ENCODE peak calls at places on chromosomes 1 and 21, in ten cellular contexts. G is omental fat pad, H is heart left ventricle, U is astrocyte, S is GM06990, R is nephron progenitor cell, X is PC-3, Y is foreskin fibroblast, I is GM12878, O is fibroblast of lung. V is an unnamed sample.

GRCh38 chr1:159429074-159429861 is 2.7 kb upstream of the OR10J4 start:
- DNase-seq in G (no peak), H (no peak), U (peak; percentile 96), S (no peak), R (no peak), X (peak; percentile 54), Y (no peak), I (no peak), O (peak; percentile 96), V (peak; percentile 89)

GRCh38 chr1:14071581-14071980 is 371.6 kb downstream of the PRDM2 start:
- DNase-seq in G (no peak), H (no peak), U (peak; percentile 21), S (no peak), R (no peak), X (peak; percentile 5), Y (no peak), I (no peak), O (peak; percentile 30), V (no peak)

GRCh38 chr1:157691285-157691920 is 9.2 kb downstream of the FCRL3 start:
- DNase-seq in G (no peak), H (no peak), U (no peak), S (no peak), R (peak; percentile 11), X (peak; percentile 62), Y (peak; percentile 1), I (no peak), O (peak; percentile 4), V (peak; percentile 58)

GRCh38 chr1:59261537-59261936 is 35.4 kb upstream of the FGGY start:
- DNase-seq in G (no peak), H (peak; percentile 44), U (no peak), S (no peak), R (no peak), X (no peak), Y (no peak), I (no peak), O (no peak), V (no peak)

GRCh38 chr1:205245096-205245495 is 17.4 kb downstream of the TMCC2 start:
- DNase-seq in G (no peak), H (no peak), U (no peak), S (no peak), R (no peak), X (no peak), Y (no peak), I (no peak), O (no peak), V (no peak)

GRCh38 chr1:9843576-9843945 is 19.8 kb upstream of the CLSTN1 start:
- DNase-seq in G (no peak), H (no peak), U (no peak), S (no peak), R (no peak), X (peak; percentile 92), Y (no peak), I (no peak), O (no peak), V (peak; percentile 85)

GRCh38 chr1:20590313-20590777 is 1.4 kb downstream of the CDA start:
- DNase-seq in G (no peak), H (peak; percentile 31), U (no peak), S (no peak), R (no peak), X (no peak), Y (peak; percentile 85), I (no peak), O (no peak), V (peak; percentile 68)

GRCh38 chr1:92749024-92749634 is 35.8 kb downstream of the EVI5 start:
- DNase-seq in G (no peak), H (no peak), U (peak; percentile 37), S (peak; percentile 14), R (no peak), X (peak; percentile 72), Y (peak; percentile 58), I (no peak), O (peak; percentile 55), V (peak; percentile 74)

GRCh38 chr1:165928075-165928731 is 100.8 kb downstream of the UCK2 start:
- DNase-seq in G (no peak), H (no peak), U (peak; percentile 28), S (no peak), R (peak; percentile 53), X (peak; percentile 77), Y (peak; percentile 46), I (no peak), O (peak; percentile 40), V (peak; percentile 82)

GRCh38 chr1:147760481-147761260 is at the start of gene GJA5:
- DNase-seq in G (no peak), H (no peak), U (no peak), S (no peak), R (no peak), X (peak; percentile 25), Y (no peak), I (no peak), O (no peak), V (peak; percentile 42)

GRCh38 chr1:209064850-209065249 is 518.7 kb upstream of the CAMK1G start:
- DNase-seq in G (no peak), H (no peak), U (no peak), S (no peak), R (no peak), X (no peak), Y (no peak), I (no peak), O (no peak), V (no peak)

GRCh38 chr1:25971044-25971881 is 26.6 kb downstream of the PAFAH2 start:
- DNase-seq in G (no peak), H (no peak), U (no peak), S (no peak), R (no peak), X (no peak), Y (no peak), I (no peak), O (no peak), V (no peak)

GRCh38 chr1:5998051-5998905 is 6.1 kb upstream of the NPHP4 start:
- DNase-seq in G (no peak), H (peak; percentile 18), U (no peak), S (no peak), R (no peak), X (no peak), Y (no peak), I (no peak), O (no peak), V (no peak)

GRCh38 chr21:21114456-21114855 is 116.2 kb downstream of the NCAM2 start:
- DNase-seq in G (no peak), H (no peak), U (no peak), S (no peak), R (no peak), X (no peak), Y (no peak), I (no peak), O (no peak), V (no peak)

GRCh38 chr1:30539856-30540243 is 183.5 kb downstream of the MATN1 start:
- DNase-seq in G (no peak), H (no peak), U (no peak), S (no peak), R (no peak), X (no peak), Y (no peak), I (no peak), O (no peak), V (no peak)

GRCh38 chr1:30537279-30537678 is 186.1 kb downstream of the MATN1 start:
- DNase-seq in G (no peak), H (no peak), U (no peak), S (no peak), R (no peak), X (no peak), Y (no peak), I (no peak), O (no peak), V (no peak)

GRCh38 chr1:30538226-30538625 is 185.2 kb downstream of the MATN1 start:
- DNase-seq in G (no peak), H (no peak), U (no peak), S (no peak), R (no peak), X (no peak), Y (no peak), I (no peak), O (no peak), V (no peak)

GRCh38 chr1:30540611-30541192 is 182.7 kb downstream of the MATN1 start:
- DNase-seq in G (no peak), H (no peak), U (no peak), S (no peak), R (no peak), X (no peak), Y (no peak), I (no peak), O (no peak), V (no peak)

GRCh38 chr1:30538906-30539855 is 184.2 kb downstream of the MATN1 start:
- DNase-seq in G (no peak), H (no peak), U (no peak), S (no peak), R (no peak), X (no peak), Y (no peak), I (no peak), O (no peak), V (no peak)
- TF ChIP-seq CTCF in G (no peak), H (no peak), U (no peak), S (no peak), R (no peak), X (no peak), Y (no peak), I (no peak), O (no peak), V (no peak)

DNA sequence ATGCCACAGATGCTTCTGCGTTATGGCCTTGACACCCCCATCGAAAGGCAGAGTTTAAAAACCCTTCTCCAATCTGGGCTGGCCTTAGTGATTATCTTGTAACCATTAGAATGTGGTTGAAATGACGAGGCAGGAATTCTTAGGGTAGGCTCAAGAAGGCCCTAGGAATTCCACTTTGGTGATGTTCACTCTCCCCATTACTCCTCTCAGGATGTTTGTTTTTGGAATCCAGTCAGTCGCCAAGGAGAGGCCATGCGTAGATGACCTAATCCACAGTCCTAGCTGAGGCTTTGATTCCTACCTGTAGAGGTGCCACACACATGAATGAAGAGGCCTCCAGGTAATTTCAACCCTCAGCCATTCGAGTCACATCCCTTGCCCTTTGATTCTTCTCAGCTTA is 318.2 kb downstream of the NEGR1 start:
- DNase-seq in G (no peak), H (no peak), U (peak; percentile 41), S (no peak), R (no peak), X (peak; percentile 7), Y (no peak), I (no peak), O (peak; percentile 58), V (no peak)
- TF ChIP-seq CTCF in G (no peak), H (no peak), U (no peak), S (no peak), R (no peak), X (no peak), Y (no peak), I (no peak), O (no peak), V (no peak)

GRCh38 chr1:15937706-15938168 is 38.2 kb downstream of the ZBTB17 start:
- DNase-seq in G (no peak), H (no peak), U (no peak), S (no peak), R (no peak), X (peak; percentile 18), Y (no peak), I (no peak), O (peak; percentile 40), V (peak; percentile 26)
- TF ChIP-seq CTCF in G (no peak), H (no peak), U (no peak), S (peak; percentile 15), R (no peak), X (peak; percentile 46), Y (no peak), I (peak; percentile 11), O (peak; percentile 4), V (no peak)

DNA sequence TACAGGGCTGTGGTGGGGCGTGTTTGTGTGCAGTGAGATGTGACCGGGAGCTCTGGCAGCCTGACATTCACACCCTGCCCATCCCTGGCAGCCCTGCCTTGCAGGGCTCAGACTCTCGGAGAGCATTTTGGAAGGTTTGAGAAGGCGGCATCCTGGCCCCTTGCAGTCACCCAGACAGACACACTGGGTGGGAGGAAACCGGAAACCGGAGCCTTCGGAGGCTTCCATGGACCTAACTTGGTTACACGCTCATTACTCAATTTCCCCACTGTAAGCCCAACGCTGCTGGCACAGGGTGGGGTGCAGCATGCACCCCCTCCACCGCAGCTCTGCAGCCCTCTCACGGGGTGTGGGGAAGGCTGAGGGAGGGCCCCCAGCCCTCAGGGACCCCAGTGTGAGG is 22.2 kb upstream of the RSPO1 start:
- DNase-seq in G (no peak), H (no peak), U (no peak), S (no peak), R (no peak), X (no peak), Y (no peak), I (no peak), O (no peak), V (no peak)
- TF ChIP-seq CTCF in G (no peak), H (no peak), U (no peak), S (no peak), R (no peak), X (no peak), Y (no peak), I (no peak), O (no peak), V (no peak)

V was measured in MCF 10A.